ENCODE peak calls at places on chromosomes 4 and X, in seven cellular contexts. W is tibial artery, D is cardiac fibroblast, B is pancreas, F is HFF-Myc, Y is ovary, S is omental fat pad. M is an unnamed sample.

GRCh38 chr4:76658231-76659102 is 223.4 kb downstream of the SHROOM3 start:
- DNase-seq in Y (no peak), S (no peak), D (peak; percentile 67), B (no peak), F (peak; percentile 79), W (no peak), M (no peak)

GRCh38 chr4:112747035-112747434 is 110.1 kb downstream of the LARP7 start:
- DNase-seq in Y (no peak), S (no peak), W (no peak), D (no peak), B (no peak), F (no peak), M (no peak)

GRCh38 chr4:108991929-108992328 is 229.1 kb upstream of the ETNPPL start:
- DNase-seq in D (peak; percentile 60), F (peak; percentile 54), S (no peak), W (no peak), B (no peak), Y (no peak), M (no peak)

GRCh38 chrX:30275498-30275897 is 28.6 kb downstream of the MAGEB1 start:
- DNase-seq in S (no peak), F (no peak), D (peak; percentile 35), B (no peak), W (no peak), Y (no peak), M (no peak)

GRCh38 chrX:151735219-151735618 is 673 bp downstream of the CNGA2 start:
- DNase-seq in S (no peak), D (no peak), F (no peak), B (no peak), Y (no peak), W (no peak), M (no peak)

GRCh38 chrX:22192419-22193086 is 80.2 kb upstream of the CBLL2 start:
- DNase-seq in D (peak; percentile 67), F (peak; percentile 3), S (peak; percentile 27), W (peak; percentile 47), B (peak; percentile 52), Y (peak; percentile 57), M (peak; percentile 68)

GRCh38 chr4:6444587-6444986 is 27.8 kb downstream of the PPP2R2C start:
- DNase-seq in B (no peak), W (no peak), Y (no peak), F (no peak), S (no peak), D (no peak), M (no peak)

GRCh38 chr4:7135389-7135746 is 57.0 kb upstream of the SORCS2 start:
- DNase-seq in W (no peak), D (peak; percentile 21), B (no peak), Y (peak; percentile 47), F (no peak), S (no peak), M (no peak)

GRCh38 chr4:4408576-4409335 is 21.9 kb downstream of the NSG1 start:
- DNase-seq in W (no peak), S (no peak), B (no peak), D (no peak), F (no peak), Y (no peak), M (no peak)

GRCh38 chr4:113832795-113833194 is 71.3 kb upstream of the CAMK2D start:
- DNase-seq in B (no peak), S (no peak), F (no peak), D (no peak), Y (no peak), W (no peak), M (no peak)

GRCh38 chr4:102223461-102223860 is 121.8 kb downstream of the SLC39A8 start:
- DNase-seq in F (no peak), B (no peak), S (no peak), D (no peak), Y (no peak), W (no peak), M (no peak)

GRCh38 chr4:177077095-177077494 is 232.6 kb upstream of the NEIL3 start:
- DNase-seq in W (no peak), F (no peak), D (no peak), Y (no peak), S (no peak), B (no peak), M (no peak)

GRCh38 chrX:14344172-14344940 is 185.0 kb upstream of the GLRA2 start:
- DNase-seq in B (no peak), F (no peak), D (no peak), Y (no peak), W (no peak), S (no peak), M (no peak)

GRCh38 chrX:15719324-15719968 is 18.6 kb upstream of the CA5B start:
- DNase-seq in Y (no peak), S (no peak), D (no peak), W (no peak), B (no peak), F (no peak), M (no peak)

GRCh38 chr4:126851391-126851790 is 781.4 kb upstream of the INTU start:
- DNase-seq in S (no peak), Y (no peak), W (no peak), D (peak; percentile 10), F (peak; percentile 21), B (no peak), M (no peak)

GRCh38 chr4:65791111-65791806 is 121.0 kb upstream of the EPHA5 start:
- DNase-seq in S (no peak), F (no peak), D (no peak), W (no peak), B (no peak), Y (no peak), M (no peak)

DNA sequence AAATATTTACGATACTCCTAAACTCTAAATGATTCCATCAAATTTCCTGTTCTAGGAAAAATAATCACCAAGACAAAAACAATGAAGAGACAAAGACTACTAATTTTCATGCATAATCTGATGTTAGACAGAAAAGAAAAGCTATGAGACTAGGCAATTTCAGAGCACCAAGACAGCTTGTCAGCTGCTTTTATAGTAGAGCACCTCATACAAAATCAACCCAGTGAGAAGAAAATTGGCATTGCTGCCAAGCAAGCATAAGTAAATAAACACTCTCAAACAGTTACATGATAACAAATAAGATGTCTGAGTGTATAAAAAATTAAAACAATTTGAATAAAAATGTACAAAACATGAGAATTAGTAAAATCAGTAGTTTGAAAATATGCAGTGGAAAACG is 1544.6 kb downstream of the C4orf33 start:
- DNase-seq in D (no peak), F (no peak), B (no peak), S (no peak), Y (no peak), W (no peak), M (no peak)
- TF ChIP-seq CTCF in D (no peak), F (no peak), B (no peak), S (no peak), Y (no peak), W (no peak), M (no peak)

GRCh38 chr4:79284893-79285292 is 41.0 kb downstream of the NAA11 start:
- DNase-seq in W (no peak), F (no peak), B (no peak), Y (no peak), D (no peak), S (no peak), M (no peak)
- TF ChIP-seq CTCF in W (no peak), F (no peak), B (no peak), Y (no peak), D (no peak), S (no peak), M (no peak)

GRCh38 chr4:83040269-83040668 is 5.3 kb downstream of the COPS4 start:
- DNase-seq in S (no peak), W (no peak), B (no peak), F (no peak), D (no peak), Y (no peak), M (no peak)
- TF ChIP-seq CTCF in S (no peak), W (no peak), B (no peak), F (no peak), D (no peak), Y (no peak), M (peak; percentile 22)

GRCh38 chr4:2220016-2220620 is 21.8 kb downstream of the HAUS3 start:
- DNase-seq in Y (peak; percentile 72), F (peak; percentile 43), W (peak; percentile 68), D (peak; percentile 79), S (peak; percentile 51), B (peak; percentile 69), M (peak; percentile 83)
- TF ChIP-seq CTCF in Y (peak; percentile 61), F (peak; percentile 91), W (peak; percentile 83), D (peak; percentile 94), S (no peak), B (peak; percentile 70), M (peak; percentile 73)

GRCh38 chrX:153688900-153689590 is 1.3 kb downstream of the SLC6A8 start:
- DNase-seq in D (peak; percentile 44), S (no peak), F (no peak), B (no peak), Y (no peak), W (peak; percentile 45), M (peak; percentile 36)

GRCh38 chrX:153688071-153688470 is 345 bp downstream of the SLC6A8 start:
- DNase-seq in D (no peak), W (no peak), S (no peak), B (no peak), F (no peak), Y (no peak), M (no peak)

GRCh38 chrX:153690466-153690865 is 2.7 kb downstream of the SLC6A8 start:
- DNase-seq in Y (no peak), F (no peak), S (no peak), W (no peak), B (no peak), D (no peak), M (no peak)

GRCh38 chrX:153688534-153688899 is 791 bp downstream of the SLC6A8 start:
- DNase-seq in B (no peak), D (no peak), F (no peak), S (no peak), W (no peak), Y (no peak), M (no peak)

GRCh38 chrX:153689654-153690465 is 2.1 kb downstream of the SLC6A8 start:
- DNase-seq in F (no peak), S (no peak), D (no peak), Y (no peak), W (no peak), B (no peak), M (peak; percentile 62)
- TF ChIP-seq CTCF in F (peak; percentile 16), S (no peak), D (peak; percentile 2), Y (no peak), W (no peak), B (no peak), M (peak; percentile 29)

GRCh38 chr4:105871997-105872396 is 23.3 kb upstream of the NPNT start:
- DNase-seq in Y (no peak), B (no peak), D (no peak), F (no peak), S (no peak), W (no peak), M (no peak)
- TF ChIP-seq CTCF in Y (no peak), B (no peak), D (no peak), F (no peak), S (no peak), W (no peak), M (no peak)

M was measured in glutamatergic neuron.